ENCODE peak calls at places on chromosomes 11 and 22, in five cellular contexts. H is GM12878, A is HepG2, L is K562, U is WTC11. M is an unnamed sample.

GRCh38 chr11:26947904-26948639 is 45.8 kb upstream of the FIBIN start:
- DNase-seq in H (no peak), L (no peak), A (no peak), U (no peak), M (no peak)

GRCh38 chr11:72705442-72706365 is 31.5 kb upstream of the PDE2A start:
- DNase-seq in A (no peak), H (no peak), L (no peak), U (no peak), M (no peak)

GRCh38 chr11:122170815-122171475 is 54.9 kb upstream of the BLID start:
- DNase-seq in L (no peak), A (no peak), U (no peak), H (no peak), M (peak)

GRCh38 chr11:102268083-102268984 is 49.0 kb upstream of the BIRC3 start:
- DNase-seq in A (peak), U (peak), H (peak), L (peak), M (peak)

GRCh38 chr11:111309516-111309915 is 11.2 kb downstream of the POU2AF3 start:
- DNase-seq in U (no peak), L (no peak), H (no peak), A (no peak), M (no peak)

GRCh38 chr11:64459016-64459415 is 100.1 kb downstream of the RPS6KA4 start:
- DNase-seq in A (no peak), U (no peak), L (no peak), H (no peak), M (no peak)

GRCh38 chr22:20238567-20239062 is 29.5 kb downstream of the RTN4R start:
- DNase-seq in L (peak), A (peak), H (no peak), U (peak), M (peak)

GRCh38 chr11:57491371-57492061 is 24.0 kb downstream of the SLC43A1 start:
- DNase-seq in L (peak), A (peak), H (no peak), U (peak), M (peak)

GRCh38 chr22:38325575-38325974 is 8.3 kb upstream of the CSNK1E start:
- DNase-seq in L (no peak), H (no peak), A (no peak), U (peak), M (no peak)

GRCh38 chr11:16338397-16338796 is 17.9 kb downstream of the SOX6 start:
- DNase-seq in A (no peak), U (no peak), L (no peak), H (no peak), M (no peak)

GRCh38 chr11:118699508-118700220 is 20.2 kb upstream of the TREH start:
- DNase-seq in A (peak), H (no peak), L (no peak), U (no peak), M (no peak)

GRCh38 chr22:48053973-48054372 is 1291.5 kb downstream of the TBC1D22A start:
- DNase-seq in L (no peak), H (no peak), U (no peak), A (no peak), M (no peak)

GRCh38 chr11:36148701-36149100 is 140.5 kb downstream of the COMMD9 start:
- DNase-seq in A (no peak), U (no peak), H (no peak), L (no peak), M (no peak)

GRCh38 chr11:84905411-84905810 is 721.7 kb downstream of the DLG2 start:
- DNase-seq in A (no peak), H (no peak), L (no peak), U (no peak), M (no peak)

GRCh38 chr11:8699903-8700302 is 17.3 kb downstream of the RPL27A start:
- DNase-seq in U (peak), A (peak), L (no peak), H (no peak), M (no peak)

GRCh38 chr22:35620624-35621245 is 3.6 kb upstream of the MB start:
- DNase-seq in H (no peak), L (no peak), U (no peak), A (no peak), M (peak)

GRCh38 chr11:67483498-67483798 is 622 bp downstream of the AIP start:
- DNase-seq in A (no peak), L (no peak), H (no peak), U (no peak), M (no peak)

GRCh38 chr22:22901578-22902218 is 14.1 kb downstream of the IGLL5 start:
- DNase-seq in H (peak), U (no peak), A (no peak), L (peak), M (no peak)

GRCh38 chr11:134101292-134101691 is 32.4 kb downstream of the JAM3 start:
- DNase-seq in U (no peak), H (no peak), A (no peak), L (no peak), M (no peak)

GRCh38 chr22:50074056-50074455 is 11.2 kb downstream of the MLC1 start:
- DNase-seq in U (no peak), A (no peak), L (peak), H (no peak), M (no peak)

GRCh38 chr11:104451193-104451592 is 287.2 kb upstream of the PDGFD start:
- DNase-seq in H (no peak), A (no peak), U (no peak), L (no peak), M (no peak)

GRCh38 chr11:111327908-111328624 is 29.7 kb downstream of the POU2AF3 start:
- DNase-seq in A (no peak), H (no peak), L (no peak), U (no peak), M (no peak)

GRCh38 chr11:60905551-60906113 is 753 bp downstream of the PRPF19 start:
- DNase-seq in H (no peak), A (peak), L (no peak), U (no peak), M (no peak)

GRCh38 chr11:124869856-124870387 is 4.7 kb downstream of the ROBO3 start:
- DNase-seq in A (no peak), U (no peak), H (no peak), L (no peak), M (no peak)

GRCh38 chr11:95711945-95712221 is 77.7 kb downstream of the FAM76B start:
- DNase-seq in L (no peak), A (no peak), H (peak), U (no peak), M (no peak)

GRCh38 chr22:29892757-29893156 is 9.8 kb downstream of the MTMR3 start:
- DNase-seq in U (no peak), L (no peak), H (no peak), A (no peak), M (no peak)

GRCh38 chr22:47030881-47031627 is 268.6 kb downstream of the TBC1D22A start:
- DNase-seq in L (peak), A (no peak), U (no peak), H (no peak), M (no peak)

GRCh38 chr22:49112661-49113626 is 714.7 kb downstream of the BRD1 start:
- DNase-seq in H (no peak), U (no peak), L (no peak), A (no peak), M (no peak)

GRCh38 chr11:1694064-1694845 is 2.7 kb upstream of the KRTAP5-6 start:
- DNase-seq in A (peak), L (peak), U (peak), H (no peak), M (peak)

GRCh38 chr11:47553417-47553746 is 450 bp upstream of the CELF1 start:
- DNase-seq in U (no peak), A (no peak), L (no peak), H (no peak), M (no peak)

DNA sequence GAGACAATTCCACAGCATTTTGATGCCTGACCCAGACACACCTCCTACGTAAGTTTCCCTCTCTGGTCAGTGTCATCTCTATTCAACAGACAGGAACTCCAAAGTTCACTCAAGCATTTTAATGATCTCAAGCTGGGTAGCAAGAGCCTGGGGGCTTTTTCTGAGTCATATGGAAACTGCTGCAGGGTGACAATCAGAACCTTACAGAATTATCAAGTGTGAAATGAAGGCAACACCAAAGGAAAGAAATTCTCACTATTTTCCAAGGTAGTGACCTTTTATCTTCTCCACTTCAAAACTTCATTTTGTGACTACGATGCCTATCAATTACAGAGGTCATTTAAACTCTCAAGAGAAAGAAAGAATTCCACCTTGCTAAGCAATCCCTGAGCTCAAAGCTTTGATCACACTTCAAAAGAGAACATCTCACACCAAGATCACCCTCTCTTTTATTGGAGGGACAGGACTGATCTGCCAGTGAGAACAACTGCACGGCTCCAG is 229.0 kb upstream of the ZC3H12C start:
- DNase-seq in A (no peak), U (no peak), H (peak), L (no peak), M (no peak)
- TF ChIP-seq ESRRA in A (no peak), U (no peak), H (no peak), L (no peak), M (no peak)

DNA sequence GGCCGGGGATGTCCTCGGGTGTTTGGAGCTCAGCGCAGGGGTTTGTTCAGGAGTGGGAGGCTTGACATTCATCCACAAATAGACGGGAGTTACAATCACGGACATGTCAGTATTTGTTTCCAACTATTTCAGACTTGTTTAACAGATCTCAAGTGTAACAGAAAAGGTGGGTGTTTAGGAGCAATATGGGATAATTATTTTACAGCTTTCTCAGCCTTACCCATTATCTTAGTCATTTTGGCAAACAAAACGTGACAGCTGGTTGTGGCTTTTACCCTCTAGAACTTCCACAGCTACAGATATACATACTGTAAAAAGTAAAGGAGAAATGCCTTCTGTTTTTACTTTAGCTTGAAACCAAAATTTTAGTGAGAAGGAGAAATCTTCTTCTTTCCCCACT is 178.7 kb upstream of the TMEM45B start:
- DNase-seq in U (no peak), L (no peak), H (no peak), A (no peak), M (no peak)
- TF ChIP-seq ESRRA in U (no peak), L (no peak), H (no peak), A (no peak), M (no peak)

DNA sequence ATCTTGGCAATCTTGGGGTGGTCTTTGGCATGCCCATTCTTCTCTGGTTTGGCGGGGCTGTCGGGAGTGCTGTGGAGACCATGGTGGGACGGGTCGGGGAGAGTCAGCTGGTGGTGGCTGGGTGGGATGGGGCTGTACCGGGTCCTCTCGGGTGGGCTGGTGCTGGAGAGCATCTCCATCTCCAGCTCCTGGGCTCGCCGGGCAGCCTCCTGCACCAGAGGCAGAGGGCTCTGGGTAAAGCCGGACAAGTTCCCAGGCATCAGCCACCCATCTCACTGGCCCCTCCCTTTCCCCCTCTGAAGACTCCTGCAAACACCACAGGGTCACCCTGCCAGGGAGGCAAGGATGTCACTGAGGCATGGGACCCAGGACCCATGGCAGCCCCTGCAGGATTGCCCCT is 25.1 kb downstream of the ANKK1 start:
- DNase-seq in A (no peak), H (no peak), L (no peak), U (no peak), M (no peak)
- TF ChIP-seq ESRRA in A (no peak), H (no peak), L (no peak), U (no peak), M (no peak)

GRCh38 chr22:26800858-26801257 is 143.5 kb downstream of the MIAT start:
- DNase-seq in L (peak), A (no peak), H (no peak), U (peak), M (no peak)
- TF ChIP-seq ESRRA in L (no peak), A (no peak), H (no peak), U (no peak), M (no peak)

GRCh38 chr11:10650630-10651029 is 42.9 kb downstream of the IRAG1 start:
- DNase-seq in U (no peak), L (no peak), A (no peak), H (no peak), M (no peak)
- TF ChIP-seq ESRRA in U (no peak), L (no peak), A (no peak), H (no peak), M (no peak)

GRCh38 chr11:17927643-17928343 is 85.1 kb downstream of the SERGEF start:
- DNase-seq in A (no peak), U (no peak), H (no peak), L (no peak), M (no peak)
- TF ChIP-seq ESRRA in A (no peak), U (no peak), H (no peak), L (no peak), M (no peak)

M was measured in A549.